ENCODE peak calls at places on chromosomes 11 and 22, in seven cellular contexts. U is KBM-7; X is NCI-H748 treated with DMSO at 0.1 percent for 48 hours; C is cardiac muscle cell; L is osteocyte; J is effector memory CD8-positive, alpha-beta T cell; G is ACHN. N is an unnamed sample.

GRCh38 chr11:117657801-117658200 is 139.2 kb downstream of the DSCAML1 start:
- DNase-seq in C (no peak), U (no peak), G (no peak), J (no peak), X (no peak), L (no peak), N (no peak)

GRCh38 chr11:97118756-97119155 is 728.9 kb downstream of the JRKL start:
- DNase-seq in J (no peak), C (peak), U (no peak), G (no peak), X (no peak), L (no peak), N (peak)

GRCh38 chr11:69382131-69383128 is 88.5 kb downstream of the MYEOV start:
- DNase-seq in J (peak), L (peak), G (no peak), U (no peak), C (no peak), X (no peak), N (no peak)

GRCh38 chr22:50621948-50622722 is 5.8 kb downstream of the ARSA start:
- DNase-seq in C (no peak), G (no peak), U (peak), J (no peak), X (no peak), L (no peak), N (no peak)

GRCh38 chr11:111365722-111366559 is 13.1 kb downstream of the POU2AF1 start:
- DNase-seq in U (no peak), L (no peak), J (no peak), X (no peak), G (no peak), C (no peak), N (no peak)

GRCh38 chr11:69721745-69722144 is 17.9 kb upstream of the FGF19 start:
- DNase-seq in U (no peak), G (no peak), X (no peak), J (no peak), L (no peak), C (no peak), N (no peak)

GRCh38 chr11:76700177-76701100 is 29.9 kb upstream of the LRRC32 start:
- DNase-seq in G (peak), C (no peak), J (no peak), U (peak), L (no peak), X (no peak), N (no peak)

GRCh38 chr22:50261615-50262459 is at the start of gene MAPK12:
- DNase-seq in U (no peak), C (peak), J (no peak), L (no peak), X (no peak), G (peak), N (peak)

GRCh38 chr11:1542267-1542666 is 29.8 kb downstream of the DUSP8 start:
- DNase-seq in J (no peak), L (no peak), G (no peak), C (no peak), U (no peak), X (no peak), N (no peak)

GRCh38 chr11:86577663-86578636 is 94.5 kb downstream of the ME3 start:
- DNase-seq in U (no peak), J (no peak), L (no peak), G (peak), C (no peak), X (no peak), N (no peak)

N was measured in SK-N-DZ.